ENCODE peak calls at places on chromosomes 2 and 18, in nine cellular contexts. A is stimulated activated CD4-positive, alpha-beta T cell treated with anti-CD3 and anti-CD28 coated beads, Interleukin-1b, Interleukin-23, amount 100 ng/mL, for 24 hours; N is body of pancreas; F is lower lobe of right lung; P is activated CD8-positive, alpha-beta memory T cell treated with anti-CD3 and anti-CD28 coated beads for 24 hours; H is GM03348; U is astrocyte of the hippocampus; W is fibroblast of pulmonary artery; G is C1 segment of cervical spinal cord. B is an unnamed sample.

GRCh38 chr2:196170202-196170680 is 1.1 kb downstream of the STK17B start:
- DNase-seq in A (no peak), N (peak; percentile 43), F (peak; percentile 61), P (no peak), H (peak; percentile 16), U (peak; percentile 73), W (peak; percentile 70), G (no peak), B (peak; percentile 33)

GRCh38 chr2:183035954-183036669 is 2.1 kb downstream of the NCKAP1 start:
- DNase-seq in A (no peak), N (no peak), F (no peak), P (no peak), H (no peak), U (no peak), W (no peak), G (no peak), B (peak; percentile 45)

GRCh38 chr2:119760237-119760807 is 600 bp downstream of the PTPN4 start:
- DNase-seq in A (no peak), N (peak; percentile 55), F (peak; percentile 77), P (no peak), H (no peak), U (no peak), W (no peak), G (peak; percentile 59), B (no peak)

GRCh38 chr2:29011650-29012060 is 30.6 kb downstream of the TOGARAM2 start:
- DNase-seq in A (peak; percentile 43), N (peak; percentile 50), F (peak; percentile 78), P (peak; percentile 80), H (no peak), U (peak; percentile 49), W (peak; percentile 28), G (no peak), B (no peak)

GRCh38 chr2:28338046-28338753 is 54.5 kb upstream of the FOSL2 start:
- DNase-seq in A (no peak), N (peak; percentile 37), F (no peak), P (no peak), H (peak; percentile 91), U (peak; percentile 95), W (peak; percentile 95), G (no peak), B (no peak)

GRCh38 chr2:15674637-15675455 is 83.2 kb downstream of the DDX1 start:
- DNase-seq in A (no peak), N (no peak), F (no peak), P (no peak), H (no peak), U (peak; percentile 52), W (peak; percentile 42), G (no peak), B (no peak)

GRCh38 chr2:45128580-45128997 is 119.3 kb upstream of the SIX2 start:
- DNase-seq in A (no peak), N (peak; percentile 27), F (no peak), P (no peak), H (peak; percentile 86), U (peak; percentile 86), W (peak; percentile 99), G (no peak), B (no peak)

GRCh38 chr2:144354953-144355352 is 165.0 kb downstream of the ZEB2 start:
- DNase-seq in A (no peak), N (no peak), F (no peak), P (no peak), H (no peak), U (no peak), W (peak; percentile 69), G (no peak), B (no peak)

GRCh38 chr2:240576436-240577205 is 8.3 kb downstream of the RNPEPL1 start:
- DNase-seq in A (no peak), N (no peak), F (peak; percentile 41), P (no peak), H (no peak), U (no peak), W (no peak), G (no peak), B (no peak)

GRCh38 chr18:12048827-12049175 is 44.8 kb upstream of the ANKRD62 start:
- DNase-seq in A (no peak), N (no peak), F (no peak), P (no peak), H (peak; percentile 43), U (peak; percentile 57), W (peak; percentile 35), G (no peak), B (no peak)

GRCh38 chr18:75358928-75359327 is 68.6 kb downstream of the SMIM21 start:
- DNase-seq in A (no peak), N (no peak), F (no peak), P (no peak), H (no peak), U (no peak), W (no peak), G (no peak), B (no peak)